ENCODE peak calls at places on chromosome 14, in five cellular contexts. One of them, this sample, is unnamed. For H3K4me1, the result is how much of the 10 kb centered on the place peaks cover.

GRCh38 chr14:94427016-94427613 is 25.5 kb downstream of the SERPINA11 start:
- DNase-seq in tibial artery: no peak
- DNase-seq in ascending aorta: no peak
- DNase-seq in keratinocyte: no peak
- DNase-seq in tibial nerve: no peak
- DNase-seq in this sample: no peak

GRCh38 chr14:95023886-95024285 is 133.4 kb downstream of the DICER1 start:
- DNase-seq in tibial nerve: no peak
- DNase-seq in ascending aorta: no peak
- DNase-seq in tibial artery: no peak
- DNase-seq in keratinocyte: no peak
- DNase-seq in this sample: peak

GRCh38 chr14:94638961-94639817 is 27.0 kb downstream of the SERPINA3 start:
- DNase-seq in ascending aorta: peak
- DNase-seq in keratinocyte: no peak
- DNase-seq in tibial nerve: no peak
- DNase-seq in tibial artery: no peak
- DNase-seq in this sample: no peak

GRCh38 chr14:105487449-105487985 is 831 bp downstream of the CRIP1 start:
- DNase-seq in tibial artery: peak
- DNase-seq in keratinocyte: no peak
- DNase-seq in ascending aorta: no peak
- DNase-seq in tibial nerve: no peak
- DNase-seq in this sample: no peak

GRCh38 chr14:51041853-51042252 is 53.1 kb downstream of the TRIM9 start:
- DNase-seq in tibial artery: no peak
- DNase-seq in tibial nerve: no peak
- DNase-seq in keratinocyte: no peak
- DNase-seq in ascending aorta: no peak
- DNase-seq in this sample: no peak

GRCh38 chr14:37746140-37746832 is 150.9 kb downstream of the TTC6 start:
- DNase-seq in ascending aorta: no peak
- DNase-seq in tibial artery: no peak
- DNase-seq in tibial nerve: no peak
- DNase-seq in keratinocyte: no peak
- DNase-seq in this sample: no peak

GRCh38 chr14:52399104-52399503 is 85.0 kb downstream of the PTGER2 start:
- DNase-seq in keratinocyte: no peak
- DNase-seq in ascending aorta: no peak
- DNase-seq in tibial artery: no peak
- DNase-seq in tibial nerve: no peak
- DNase-seq in this sample: no peak

GRCh38 chr14:81363746-81364400 is 36.3 kb downstream of the STON2 start:
- DNase-seq in keratinocyte: no peak
- DNase-seq in ascending aorta: no peak
- DNase-seq in tibial artery: no peak
- DNase-seq in tibial nerve: no peak
- DNase-seq in this sample: no peak

GRCh38 chr14:64549805-64550538 is at the start of gene PPP1R36:
- DNase-seq in tibial artery: no peak
- DNase-seq in keratinocyte: no peak
- DNase-seq in tibial nerve: no peak
- DNase-seq in ascending aorta: no peak
- DNase-seq in this sample: peak

GRCh38 chr14:99966912-99967311 is 98.3 kb upstream of the EVL start:
- DNase-seq in tibial artery: no peak
- DNase-seq in keratinocyte: no peak
- DNase-seq in ascending aorta: no peak
- DNase-seq in tibial nerve: no peak
- DNase-seq in this sample: no peak

GRCh38 chr14:90979451-90979850 is 81.0 kb downstream of the RPS6KA5 start:
- DNase-seq in keratinocyte: no peak
- DNase-seq in ascending aorta: no peak
- DNase-seq in tibial nerve: no peak
- DNase-seq in tibial artery: no peak
- DNase-seq in this sample: no peak

GRCh38 chr14:79331820-79332219 is 879.5 kb downstream of the DIO2 start:
- DNase-seq in tibial nerve: no peak
- DNase-seq in ascending aorta: no peak
- DNase-seq in tibial artery: no peak
- DNase-seq in keratinocyte: no peak
- DNase-seq in this sample: no peak

GRCh38 chr14:79328863-79329262 is 882.4 kb downstream of the DIO2 start:
- DNase-seq in ascending aorta: no peak
- DNase-seq in keratinocyte: no peak
- DNase-seq in tibial artery: no peak
- DNase-seq in tibial nerve: no peak
- DNase-seq in this sample: no peak

GRCh38 chr14:79334272-79334671 is 877.0 kb downstream of the DIO2 start:
- DNase-seq in tibial nerve: no peak
- DNase-seq in ascending aorta: no peak
- DNase-seq in keratinocyte: no peak
- DNase-seq in tibial artery: no peak
- DNase-seq in this sample: no peak

GRCh38 chr14:79333198-79333546 is 878.1 kb downstream of the DIO2 start:
- DNase-seq in keratinocyte: no peak
- DNase-seq in tibial nerve: no peak
- DNase-seq in tibial artery: no peak
- DNase-seq in ascending aorta: no peak
- DNase-seq in this sample: no peak

GRCh38 chr14:79332504-79333197 is 878.7 kb downstream of the DIO2 start:
- DNase-seq in tibial nerve: no peak
- DNase-seq in ascending aorta: no peak
- DNase-seq in tibial artery: no peak
- DNase-seq in keratinocyte: no peak
- DNase-seq in this sample: no peak
- H3K4me3 ChIP-seq in tibial nerve: no peak
- H3K4me3 ChIP-seq in ascending aorta: no peak
- H3K4me3 ChIP-seq in tibial artery: no peak
- H3K4me3 ChIP-seq in keratinocyte: no peak
- H3K4me3 ChIP-seq in this sample: no peak

GRCh38 chr14:62185078-62185477 is 422.9 kb downstream of the SNAPC1 start:
- DNase-seq in tibial nerve: no peak
- DNase-seq in keratinocyte: no peak
- DNase-seq in ascending aorta: no peak
- DNase-seq in tibial artery: no peak
- DNase-seq in this sample: no peak

GRCh38 chr14:62179367-62180018 is 417.3 kb downstream of the SNAPC1 start:
- DNase-seq in tibial nerve: no peak
- DNase-seq in tibial artery: no peak
- DNase-seq in ascending aorta: no peak
- DNase-seq in keratinocyte: peak
- DNase-seq in this sample: peak

GRCh38 chr14:62187265-62187664 is 425.0 kb downstream of the SNAPC1 start:
- DNase-seq in tibial nerve: no peak
- DNase-seq in tibial artery: no peak
- DNase-seq in keratinocyte: no peak
- DNase-seq in ascending aorta: no peak
- DNase-seq in this sample: no peak

GRCh38 chr14:62181591-62181990 is 419.4 kb downstream of the SNAPC1 start:
- DNase-seq in tibial nerve: no peak
- DNase-seq in tibial artery: no peak
- DNase-seq in ascending aorta: no peak
- DNase-seq in keratinocyte: no peak
- DNase-seq in this sample: no peak
- TF ChIP-seq CTCF in tibial nerve: no peak
- TF ChIP-seq CTCF in tibial artery: no peak
- TF ChIP-seq CTCF in ascending aorta: no peak
- TF ChIP-seq CTCF in keratinocyte: no peak
- TF ChIP-seq CTCF in this sample: no peak

GRCh38 chr14:73753043-73753886 is 39.1 kb upstream of the PNMA1 start:
- DNase-seq in keratinocyte: no peak
- DNase-seq in tibial nerve: no peak
- DNase-seq in tibial artery: no peak
- DNase-seq in ascending aorta: no peak
- DNase-seq in this sample: no peak
- H3K4me1 ChIP-seq in keratinocyte: half or more
- H3K4me1 ChIP-seq in tibial nerve: under half
- H3K4me1 ChIP-seq in tibial artery: half or more
- H3K4me1 ChIP-seq in ascending aorta: half or more
- H3K4me1 ChIP-seq in this sample: half or more

GRCh38 chr14:28784262-28785021 is 17.9 kb downstream of the FOXG1 start:
- DNase-seq in tibial nerve: no peak
- DNase-seq in ascending aorta: no peak
- DNase-seq in keratinocyte: no peak
- DNase-seq in tibial artery: no peak
- DNase-seq in this sample: no peak
- H3K4me3 ChIP-seq in tibial nerve: no peak
- H3K4me3 ChIP-seq in ascending aorta: no peak
- H3K4me3 ChIP-seq in keratinocyte: no peak
- H3K4me3 ChIP-seq in tibial artery: no peak
- H3K4me3 ChIP-seq in this sample: no peak

DNA sequence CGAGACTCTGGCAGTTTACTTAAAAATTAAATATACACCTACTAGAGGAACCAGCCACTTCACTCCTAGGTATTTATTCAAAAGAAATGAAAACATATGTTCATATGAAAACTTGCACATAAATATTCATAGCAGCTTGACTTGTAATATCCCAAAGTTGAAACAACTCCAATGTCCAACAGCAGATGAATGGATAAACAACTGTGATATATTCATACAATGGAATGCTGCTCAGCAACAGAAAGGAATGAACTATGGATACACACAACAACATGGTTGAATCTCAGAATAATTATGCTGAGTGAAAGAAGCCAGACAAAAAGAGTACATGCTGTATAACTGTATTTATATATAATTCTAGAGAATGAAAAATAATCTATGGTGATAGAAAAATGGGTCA is 53.4 kb upstream of the DACT1 start:
- DNase-seq in tibial nerve: no peak
- DNase-seq in keratinocyte: no peak
- DNase-seq in ascending aorta: no peak
- DNase-seq in tibial artery: no peak
- DNase-seq in this sample: no peak
- TF ChIP-seq CTCF in tibial nerve: no peak
- TF ChIP-seq CTCF in keratinocyte: no peak
- TF ChIP-seq CTCF in ascending aorta: no peak
- TF ChIP-seq CTCF in tibial artery: no peak
- TF ChIP-seq CTCF in this sample: no peak

GRCh38 chr14:103126088-103126872 is 3.0 kb downstream of the TNFAIP2 start:
- DNase-seq in tibial artery: no peak
- DNase-seq in tibial nerve: no peak
- DNase-seq in ascending aorta: no peak
- DNase-seq in keratinocyte: no peak
- DNase-seq in this sample: no peak
- H3K4me1 ChIP-seq in tibial artery: half or more
- H3K4me1 ChIP-seq in tibial nerve: under half
- H3K4me1 ChIP-seq in ascending aorta: under half
- H3K4me1 ChIP-seq in keratinocyte: under half
- H3K4me1 ChIP-seq in this sample: under half

DNA sequence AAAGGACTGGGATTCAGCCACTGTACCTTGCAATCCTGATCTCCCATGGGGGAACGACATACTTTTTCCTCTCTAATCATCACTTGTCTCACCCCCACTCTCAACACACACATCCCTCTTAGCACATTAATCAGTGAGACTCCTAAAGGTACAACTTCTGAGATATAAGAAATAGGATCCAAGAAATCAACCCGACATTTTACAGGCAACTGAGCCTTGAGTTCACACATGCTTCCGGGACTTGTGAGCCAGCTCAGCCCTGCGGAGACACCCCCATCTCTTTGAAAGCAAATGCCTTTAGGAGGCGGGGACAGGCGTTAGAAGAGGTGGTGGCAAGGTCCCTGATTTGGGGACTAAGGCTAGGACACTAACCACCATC is 1.3 kb downstream of the MAP3K9 start:
- DNase-seq in tibial nerve: no peak
- DNase-seq in tibial artery: no peak
- DNase-seq in keratinocyte: no peak
- DNase-seq in ascending aorta: no peak
- DNase-seq in this sample: peak
- H3K4me3 ChIP-seq in tibial nerve: no peak
- H3K4me3 ChIP-seq in tibial artery: no peak
- H3K4me3 ChIP-seq in keratinocyte: peak
- H3K4me3 ChIP-seq in ascending aorta: peak
- H3K4me3 ChIP-seq in this sample: peak

DNA sequence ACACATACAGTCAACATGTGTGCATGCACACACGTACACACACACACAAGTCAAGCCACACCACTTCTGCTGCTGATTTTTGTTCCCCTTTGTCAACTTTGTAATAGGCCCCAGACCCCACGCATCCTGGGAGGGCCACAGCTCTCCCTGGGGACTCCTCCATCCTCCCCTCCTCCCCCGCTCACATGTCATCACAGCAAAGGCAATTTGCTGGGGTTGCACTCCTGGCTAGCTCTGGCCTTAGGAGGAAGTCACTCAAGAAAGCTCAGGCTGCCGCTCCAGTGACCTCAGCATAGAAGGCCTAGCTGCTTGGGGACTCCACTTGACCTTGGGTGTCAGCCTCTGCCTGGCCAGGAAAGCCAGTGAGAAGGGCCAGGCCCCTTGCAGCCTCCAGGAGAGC is 27.2 kb downstream of the NGB start:
- DNase-seq in tibial artery: no peak
- DNase-seq in tibial nerve: no peak
- DNase-seq in ascending aorta: no peak
- DNase-seq in keratinocyte: no peak
- DNase-seq in this sample: no peak
- TF ChIP-seq CTCF in tibial artery: no peak
- TF ChIP-seq CTCF in tibial nerve: no peak
- TF ChIP-seq CTCF in ascending aorta: no peak
- TF ChIP-seq CTCF in keratinocyte: no peak
- TF ChIP-seq CTCF in this sample: no peak

GRCh38 chr14:68295316-68295816 is 475.8 kb downstream of the RAD51B start:
- DNase-seq in ascending aorta: no peak
- DNase-seq in tibial artery: no peak
- DNase-seq in tibial nerve: no peak
- DNase-seq in keratinocyte: no peak
- DNase-seq in this sample: no peak

GRCh38 chr14:68297871-68298468 is 478.4 kb downstream of the RAD51B start:
- DNase-seq in tibial artery: no peak
- DNase-seq in ascending aorta: no peak
- DNase-seq in keratinocyte: no peak
- DNase-seq in tibial nerve: no peak
- DNase-seq in this sample: no peak

GRCh38 chr14:68293404-68293803 is 473.8 kb downstream of the RAD51B start:
- DNase-seq in keratinocyte: no peak
- DNase-seq in ascending aorta: no peak
- DNase-seq in tibial nerve: no peak
- DNase-seq in tibial artery: no peak
- DNase-seq in this sample: no peak

GRCh38 chr14:68300608-68301007 is 481.0 kb downstream of the RAD51B start:
- DNase-seq in tibial nerve: no peak
- DNase-seq in tibial artery: no peak
- DNase-seq in keratinocyte: no peak
- DNase-seq in ascending aorta: no peak
- DNase-seq in this sample: no peak

DNA sequence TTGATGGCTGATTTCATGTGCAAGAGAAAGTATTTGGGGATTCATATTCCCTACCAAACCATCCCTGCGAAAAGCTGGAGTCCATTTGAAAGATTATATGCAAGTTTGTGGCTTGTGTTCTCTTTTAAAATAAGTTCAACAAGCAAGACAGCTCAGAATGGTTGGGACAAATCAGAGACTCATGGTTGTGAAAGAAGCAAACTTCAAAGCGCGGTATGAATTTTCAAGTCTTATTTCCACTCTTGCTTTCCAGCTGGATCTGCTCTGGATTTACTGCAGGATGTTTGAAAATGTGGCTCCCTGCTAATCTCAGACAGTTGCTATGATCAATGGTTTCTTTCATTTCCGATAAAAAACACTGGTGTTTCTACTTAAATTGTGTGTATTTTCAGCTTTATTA is 477.4 kb downstream of the RAD51B start:
- DNase-seq in tibial artery: no peak
- DNase-seq in tibial nerve: no peak
- DNase-seq in ascending aorta: no peak
- DNase-seq in keratinocyte: no peak
- DNase-seq in this sample: no peak
- H3K4me1 ChIP-seq in tibial artery: under half
- H3K4me1 ChIP-seq in tibial nerve: under half
- H3K4me1 ChIP-seq in ascending aorta: under half
- H3K4me1 ChIP-seq in keratinocyte: under half
- H3K4me1 ChIP-seq in this sample: under half

This sample was measured in lung.